ENCODE peak calls at places on chromosome 17, in four cellular contexts. One of them, this sample, is unnamed.

GRCh38 chr17:81579298-81579697 is 27.1 kb upstream of the FAAP100 start:
- DNase-seq in activated CD4-positive, alpha-beta T cell treated with anti-CD3 and anti-CD28 coated beads, Interleukin-2, amount 50 U/mL, for 1 hour: no peak
- DNase-seq in H9: peak; percentile 24
- DNase-seq in activated naive CD8-positive, alpha-beta T cell treated with anti-CD3 and anti-CD28 coated beads for 36 hours: no peak
- DNase-seq in this sample: no peak

GRCh38 chr17:14352139-14352538 is 51.3 kb downstream of the HS3ST3B1 start:
- DNase-seq in activated CD4-positive, alpha-beta T cell treated with anti-CD3 and anti-CD28 coated beads, Interleukin-2, amount 50 U/mL, for 1 hour: no peak
- DNase-seq in H9: no peak
- DNase-seq in activated naive CD8-positive, alpha-beta T cell treated with anti-CD3 and anti-CD28 coated beads for 36 hours: no peak
- DNase-seq in this sample: no peak

GRCh38 chr17:78343099-78343432 is 16.8 kb downstream of the SOCS3 start:
- DNase-seq in activated CD4-positive, alpha-beta T cell treated with anti-CD3 and anti-CD28 coated beads, Interleukin-2, amount 50 U/mL, for 1 hour: no peak
- DNase-seq in H9: peak; percentile 75
- DNase-seq in activated naive CD8-positive, alpha-beta T cell treated with anti-CD3 and anti-CD28 coated beads for 36 hours: no peak
- DNase-seq in this sample: no peak

GRCh38 chr17:35947156-35947585 is 3.7 kb upstream of the LYZL6 start:
- DNase-seq in activated CD4-positive, alpha-beta T cell treated with anti-CD3 and anti-CD28 coated beads, Interleukin-2, amount 50 U/mL, for 1 hour: peak; percentile 31
- DNase-seq in H9: peak; percentile 81
- DNase-seq in activated naive CD8-positive, alpha-beta T cell treated with anti-CD3 and anti-CD28 coated beads for 36 hours: peak; percentile 47
- DNase-seq in this sample: peak; percentile 76

GRCh38 chr17:49600949-49601348 is 25.3 kb downstream of the NXPH3 start:
- DNase-seq in activated CD4-positive, alpha-beta T cell treated with anti-CD3 and anti-CD28 coated beads, Interleukin-2, amount 50 U/mL, for 1 hour: no peak
- DNase-seq in H9: no peak
- DNase-seq in activated naive CD8-positive, alpha-beta T cell treated with anti-CD3 and anti-CD28 coated beads for 36 hours: no peak
- DNase-seq in this sample: no peak

GRCh38 chr17:81393684-81394376 is 1.4 kb upstream of the BAHCC1 start:
- DNase-seq in activated CD4-positive, alpha-beta T cell treated with anti-CD3 and anti-CD28 coated beads, Interleukin-2, amount 50 U/mL, for 1 hour: peak; percentile 32
- DNase-seq in H9: peak; percentile 100
- DNase-seq in activated naive CD8-positive, alpha-beta T cell treated with anti-CD3 and anti-CD28 coated beads for 36 hours: peak; percentile 81
- DNase-seq in this sample: peak; percentile 100

GRCh38 chr17:45096141-45096540 is 35.0 kb downstream of the NMT1 start:
- DNase-seq in activated CD4-positive, alpha-beta T cell treated with anti-CD3 and anti-CD28 coated beads, Interleukin-2, amount 50 U/mL, for 1 hour: no peak
- DNase-seq in H9: peak; percentile 42
- DNase-seq in activated naive CD8-positive, alpha-beta T cell treated with anti-CD3 and anti-CD28 coated beads for 36 hours: no peak
- DNase-seq in this sample: no peak

GRCh38 chr17:59753522-59754467 is 46.3 kb downstream of the VMP1 start:
- DNase-seq in activated CD4-positive, alpha-beta T cell treated with anti-CD3 and anti-CD28 coated beads, Interleukin-2, amount 50 U/mL, for 1 hour: no peak
- DNase-seq in H9: no peak
- DNase-seq in activated naive CD8-positive, alpha-beta T cell treated with anti-CD3 and anti-CD28 coated beads for 36 hours: no peak
- DNase-seq in this sample: no peak

GRCh38 chr17:29568331-29569244 is at the start of gene TP53I13:
- DNase-seq in activated CD4-positive, alpha-beta T cell treated with anti-CD3 and anti-CD28 coated beads, Interleukin-2, amount 50 U/mL, for 1 hour: peak; percentile 89
- DNase-seq in H9: peak; percentile 92
- DNase-seq in activated naive CD8-positive, alpha-beta T cell treated with anti-CD3 and anti-CD28 coated beads for 36 hours: peak; percentile 86
- DNase-seq in this sample: peak; percentile 95

GRCh38 chr17:68533887-68534700 is 21.9 kb downstream of the PRKAR1A start:
- DNase-seq in activated CD4-positive, alpha-beta T cell treated with anti-CD3 and anti-CD28 coated beads, Interleukin-2, amount 50 U/mL, for 1 hour: no peak
- DNase-seq in H9: no peak
- DNase-seq in activated naive CD8-positive, alpha-beta T cell treated with anti-CD3 and anti-CD28 coated beads for 36 hours: no peak
- DNase-seq in this sample: no peak

GRCh38 chr17:55140751-55141150 is 124.0 kb upstream of the HLF start:
- DNase-seq in activated CD4-positive, alpha-beta T cell treated with anti-CD3 and anti-CD28 coated beads, Interleukin-2, amount 50 U/mL, for 1 hour: no peak
- DNase-seq in H9: no peak
- DNase-seq in activated naive CD8-positive, alpha-beta T cell treated with anti-CD3 and anti-CD28 coated beads for 36 hours: no peak
- DNase-seq in this sample: no peak

GRCh38 chr17:42438600-42439567 is 15.8 kb upstream of the CAVIN1 start:
- DNase-seq in activated CD4-positive, alpha-beta T cell treated with anti-CD3 and anti-CD28 coated beads, Interleukin-2, amount 50 U/mL, for 1 hour: peak; percentile 43
- DNase-seq in H9: peak; percentile 74
- DNase-seq in activated naive CD8-positive, alpha-beta T cell treated with anti-CD3 and anti-CD28 coated beads for 36 hours: peak; percentile 36
- DNase-seq in this sample: no peak